ENCODE peak calls at places on chromosomes 13 and 19, in four cellular contexts. S is HepG2, R is neuronal stem cell, O is neural progenitor cell. J is an unnamed sample.

GRCh38 chr19:56076413-56076998 is 44.6 kb downstream of the ZNF787 start:
- DNase-seq in S (peak; percentile 48), R (peak; percentile 39), O (peak; percentile 62), J (peak; percentile 35)

GRCh38 chr19:36821758-36822157 is 16.4 kb downstream of the ZNF790 start:
- DNase-seq in S (no peak), R (no peak), O (no peak), J (no peak)

GRCh38 chr19:37989855-37990254 is 82.8 kb downstream of the SIPA1L3 start:
- DNase-seq in S (no peak), R (no peak), O (peak; percentile 48), J (no peak)

GRCh38 chr13:34334984-34335661 is 517.2 kb downstream of the RFC3 start:
- DNase-seq in S (no peak), R (no peak), O (no peak), J (no peak)

GRCh38 chr19:33515921-33516320 is 5.7 kb downstream of the PEPD start:
- DNase-seq in S (no peak), R (no peak), O (no peak), J (no peak)

GRCh38 chr19:15166700-15167099 is 34.1 kb downstream of the NOTCH3 start:
- DNase-seq in S (no peak), R (no peak), O (no peak), J (no peak)

GRCh38 chr19:19204181-19204580 is 967 bp upstream of the NR2C2AP start:
- DNase-seq in S (no peak), R (no peak), O (no peak), J (no peak)

GRCh38 chr19:42270346-42271044 is 1.4 kb downstream of the CIC start:
- DNase-seq in S (no peak), R (no peak), O (no peak), J (peak; percentile 71)

GRCh38 chr13:113145496-113145895 is 13.0 kb upstream of the PROZ start:
- DNase-seq in S (no peak), R (no peak), O (no peak), J (no peak)

GRCh38 chr19:9914315-9915207 is 21.8 kb downstream of the OLFM2 start:
- DNase-seq in S (peak; percentile 50), R (peak; percentile 79), O (peak; percentile 93), J (peak; percentile 70)

GRCh38 chr13:74047925-74048324 is 86.3 kb downstream of the KLF12 start:
- DNase-seq in S (no peak), R (no peak), O (peak; percentile 13), J (no peak)

GRCh38 chr19:28128341-28128740 is 1084.6 kb downstream of the UQCRFS1 start:
- DNase-seq in S (no peak), R (no peak), O (peak; percentile 11), J (no peak)

GRCh38 chr19:51107406-51108065 is 673 bp downstream of the CTU1 start:
- DNase-seq in S (peak; percentile 37), R (no peak), O (peak; percentile 68), J (no peak)

GRCh38 chr13:43881580-43881979 is 1.9 kb downstream of the LACC1 start:
- DNase-seq in S (no peak), R (no peak), O (no peak), J (no peak)

GRCh38 chr13:34155931-34156607 is 338.1 kb downstream of the RFC3 start:
- DNase-seq in S (no peak), R (no peak), O (no peak), J (no peak)

GRCh38 chr19:17244618-17245534 is 843 bp downstream of the NR2F6 start:
- DNase-seq in S (no peak), R (no peak), O (peak; percentile 50), J (no peak)

GRCh38 chr19:35742121-35742724 is at the start of gene IGFLR1:
- DNase-seq in S (no peak), R (no peak), O (no peak), J (peak; percentile 69)

GRCh38 chr13:45055198-45055901 is 65.0 kb upstream of the GTF2F2 start:
- DNase-seq in S (no peak), R (no peak), O (no peak), J (no peak)

GRCh38 chr13:85497652-85498051 is 301.6 kb downstream of the SLITRK6 start:
- DNase-seq in S (no peak), R (no peak), O (no peak), J (no peak)

GRCh38 chr19:1121395-1121794 is 17.6 kb downstream of the GPX4 start:
- DNase-seq in S (no peak), R (no peak), O (no peak), J (no peak)

GRCh38 chr19:1069009-1069779 is 2.2 kb downstream of the ARHGAP45 start:
- DNase-seq in S (no peak), R (no peak), O (no peak), J (peak; percentile 94)

GRCh38 chr19:52923782-52924593 is 760 bp upstream of the ZNF888 start:
- DNase-seq in S (peak; percentile 39), R (no peak), O (no peak), J (no peak)

GRCh38 chr13:113840541-113841354 is 23.1 kb downstream of the GAS6 start:
- DNase-seq in S (no peak), R (no peak), O (no peak), J (no peak)

GRCh38 chr13:89352384-89352783 is 1681.2 kb downstream of the SLITRK5 start:
- DNase-seq in S (no peak), R (no peak), O (no peak), J (no peak)

GRCh38 chr13:94667190-94667589 is 45.2 kb downstream of the SOX21 start:
- DNase-seq in S (no peak), R (no peak), O (no peak), J (no peak)

GRCh38 chr19:17616961-17617806 is 61.7 kb downstream of the COLGALT1 start:
- DNase-seq in S (peak; percentile 44), R (no peak), O (peak; percentile 66), J (no peak)

GRCh38 chr19:49515767-49516166 is 3.3 kb downstream of the FCGRT start:
- DNase-seq in S (no peak), R (no peak), O (no peak), J (no peak)

GRCh38 chr19:53112286-53112685 is 9.1 kb upstream of the ZNF160 start:
- DNase-seq in S (no peak), R (no peak), O (no peak), J (no peak)

GRCh38 chr19:16895467-16896097 is 6.8 kb downstream of the F2RL3 start:
- DNase-seq in S (no peak), R (peak; percentile 35), O (peak; percentile 50), J (no peak)

GRCh38 chr13:27595055-27595811 is 25.1 kb downstream of the LNX2 start:
- DNase-seq in S (no peak), R (no peak), O (no peak), J (no peak)

GRCh38 chr13:98103942-98104880 is 38.7 kb upstream of the FARP1 start:
- DNase-seq in S (peak; percentile 47), R (no peak), O (no peak), J (no peak)

GRCh38 chr19:17234911-17235617 is 9.0 kb downstream of the OCEL1 start:
- DNase-seq in S (no peak), R (no peak), O (peak; percentile 76), J (peak; percentile 66)

GRCh38 chr13:106562301-106562700 is 5.6 kb downstream of the ARGLU1 start:
- DNase-seq in S (no peak), R (no peak), O (no peak), J (no peak)

GRCh38 chr13:73129023-73129422 is 70.2 kb downstream of the KLF5 start:
- DNase-seq in S (no peak), R (no peak), O (no peak), J (no peak)

GRCh38 chr13:41523396-41523795 is 66.0 kb downstream of the RGCC start:
- DNase-seq in S (no peak), R (no peak), O (no peak), J (no peak)

GRCh38 chr19:44455100-44455499 is 6.8 kb upstream of the ZNF229 start:
- DNase-seq in S (no peak), R (no peak), O (no peak), J (no peak)

GRCh38 chr13:25046985-25047660 is 48.8 kb upstream of the PABPC3 start:
- DNase-seq in S (no peak), R (peak; percentile 62), O (peak; percentile 83), J (no peak)

GRCh38 chr19:33303791-33304759 is 1.7 kb upstream of the CEBPA start:
- DNase-seq in S (no peak), R (no peak), O (no peak), J (no peak)

GRCh38 chr13:96082640-96083039 is 7.3 kb upstream of the HS6ST3 start:
- DNase-seq in S (no peak), R (no peak), O (no peak), J (no peak)
- H3K9ac ChIP-seq in S (no peak overlapping the region), R (no peak overlapping the region), O (no peak overlapping the region), J (no peak overlapping the region)

GRCh38 chr19:3405261-3405653 is 38.9 kb downstream of the NFIC start:
- DNase-seq in S (no peak), R (no peak), O (no peak), J (no peak)
- H3K9ac ChIP-seq in S (no peak overlapping the region), R (no peak overlapping the region), O (no peak overlapping the region), J (no peak overlapping the region)

GRCh38 chr19:6238643-6239281 is 41.0 kb downstream of the MLLT1 start:
- DNase-seq in S (no peak), R (no peak), O (no peak), J (no peak)

GRCh38 chr19:6239871-6240676 is 39.7 kb downstream of the MLLT1 start:
- DNase-seq in S (no peak), R (no peak), O (peak; percentile 49), J (no peak)

GRCh38 chr19:6239401-6239844 is 40.4 kb downstream of the MLLT1 start:
- DNase-seq in S (no peak), R (no peak), O (no peak), J (no peak)

GRCh38 chr19:6236310-6237291 is 43.2 kb downstream of the MLLT1 start:
- DNase-seq in S (no peak), R (no peak), O (no peak), J (no peak)

DNA sequence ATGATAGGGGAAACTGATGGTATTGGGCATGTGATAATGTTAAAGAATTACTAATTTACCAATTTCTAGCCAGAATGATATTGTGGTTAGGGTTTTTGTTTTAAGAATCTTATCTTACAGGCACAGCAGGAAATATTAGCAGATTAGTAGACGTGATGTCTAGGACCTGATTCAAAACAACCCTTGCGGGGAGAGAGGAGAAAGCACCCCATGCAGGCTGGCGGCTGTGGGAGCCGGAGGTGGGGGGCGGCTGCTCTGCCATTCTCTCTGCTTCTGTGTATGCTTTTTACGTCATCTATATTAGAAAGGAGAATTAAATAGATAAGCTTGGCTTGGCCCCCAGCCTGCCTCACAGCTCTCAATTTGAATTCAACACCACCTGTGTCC is 41.5 kb downstream of the MLLT1 start:
- DNase-seq in S (no peak), R (no peak), O (no peak), J (no peak)
- H3K9ac ChIP-seq in S (no peak overlapping the region), R (no peak overlapping the region), O (no peak overlapping the region), J (no peak overlapping the region)

DNA sequence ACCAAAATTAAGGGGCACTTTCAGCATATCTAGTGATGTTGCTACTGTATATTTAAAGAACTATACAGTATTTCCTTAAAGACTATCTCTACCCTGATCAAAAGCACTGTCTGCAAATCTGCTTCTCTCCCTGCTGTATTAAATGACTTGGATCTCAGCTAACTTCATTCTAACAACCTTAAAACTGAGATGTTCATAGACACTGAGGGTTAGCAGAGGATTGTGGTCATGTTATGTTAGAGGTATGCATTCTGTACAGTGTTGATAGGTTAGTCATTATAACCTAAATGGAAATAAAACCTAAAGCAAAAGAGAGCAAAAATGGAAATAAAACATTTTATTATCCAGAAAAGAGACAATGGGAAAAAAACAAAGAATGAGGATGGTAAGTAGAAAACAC is 9.9 kb downstream of the GPR183 start:
- DNase-seq in S (no peak), R (no peak), O (no peak), J (no peak)
- H3K9ac ChIP-seq in S (no peak overlapping the region), R (no peak overlapping the region), O (no peak overlapping the region), J (no peak overlapping the region)

GRCh38 chr13:110268061-110268460 is 38.9 kb downstream of the COL4A1 start:
- DNase-seq in S (no peak), R (no peak), O (no peak), J (no peak)
- H3K9ac ChIP-seq in S (no peak overlapping the region), R (no peak overlapping the region), O (no peak overlapping the region), J (no peak overlapping the region)

J was measured in MM.1S.